ENCODE peak calls at places on chromosomes 2 and 18, in ten cellular contexts. L is GM10248, Z is transverse colon, E is iris pigment epithelial cell, Y is Karpas-422, G is EL, I is H4, B is GM04503, J is T-helper 9 cell, A is T-cell. M is an unnamed sample.

GRCh38 chr18:36297419-36298112 is at the start of gene FHOD3:
- DNase-seq in L (peak), Z (peak), E (peak), Y (no peak), G (peak), I (peak), B (no peak), J (no peak), A (no peak), M (no peak)

GRCh38 chr2:112005391-112006075 is 49.5 kb upstream of the TMEM87B start:
- DNase-seq in L (no peak), Z (no peak), E (no peak), Y (no peak), G (no peak), I (no peak), B (no peak), J (no peak), A (no peak), M (no peak)

GRCh38 chr18:56702946-56703345 is 51.8 kb downstream of the WDR7 start:
- DNase-seq in L (peak), Z (no peak), E (peak), Y (peak), G (peak), I (peak), B (peak), J (no peak), A (no peak), M (peak)

GRCh38 chr2:217158906-217159305 is 299.0 kb upstream of the TNP1 start:
- DNase-seq in L (no peak), Z (no peak), E (no peak), Y (no peak), G (no peak), I (no peak), B (no peak), J (no peak), A (no peak), M (no peak)

GRCh38 chr18:48866028-48866733 is 84.6 kb downstream of the SMAD7 start:
- DNase-seq in L (no peak), Z (peak), E (no peak), Y (no peak), G (peak), I (no peak), B (no peak), J (no peak), A (no peak), M (no peak)

GRCh38 chr2:177660742-177661141 is 268.2 kb downstream of the AGPS start:
- DNase-seq in L (no peak), Z (no peak), E (no peak), Y (no peak), G (no peak), I (no peak), B (no peak), J (no peak), A (no peak), M (no peak)

GRCh38 chr18:24246143-24246542 is 107.3 kb downstream of the CABYR start:
- DNase-seq in L (peak), Z (no peak), E (no peak), Y (no peak), G (no peak), I (no peak), B (no peak), J (no peak), A (no peak), M (no peak)

GRCh38 chr2:99573624-99574251 is 83.9 kb upstream of the REV1 start:
- DNase-seq in L (no peak), Z (no peak), E (no peak), Y (no peak), G (no peak), I (no peak), B (no peak), J (no peak), A (no peak), M (no peak)

GRCh38 chr2:157032019-157032418 is 225.5 kb upstream of the GALNT5 start:
- DNase-seq in L (no peak), Z (no peak), E (peak), Y (no peak), G (peak), I (peak), B (peak), J (no peak), A (no peak), M (no peak)

GRCh38 chr2:56117764-56118163 is 66.0 kb upstream of the CCDC85A start:
- DNase-seq in L (no peak), Z (no peak), E (no peak), Y (no peak), G (no peak), I (peak), B (no peak), J (no peak), A (no peak), M (no peak)

M was measured in NT2/D1.